ENCODE peak calls at places on chromosomes 6 and 20, in four cellular contexts. Z is HCT116, Q is HepG2, V is SK-N-SH. A is an unnamed sample.
A peak's percentile ranks its signal among the peaks of the same experiment; 100 is the strongest.

GRCh38 chr6:43870660-43871061 is 100.7 kb downstream of the VEGFA start:
- DNase-seq in Z (no peak), Q (no peak), V (no peak), A (no peak)

GRCh38 chr6:111781055-111781708 is 92.1 kb downstream of the FYN start:
- DNase-seq in Z (no peak), Q (no peak), V (no peak), A (peak; percentile 62)

GRCh38 chr6:80638222-80639055 is 532.0 kb downstream of the BCKDHB start:
- DNase-seq in Z (peak; percentile 81), Q (peak; percentile 11), V (peak; percentile 62), A (no peak)

GRCh38 chr6:41712651-41713103 is 22.7 kb downstream of the TFEB start:
- DNase-seq in Z (no peak), Q (no peak), V (no peak), A (no peak)

GRCh38 chr6:26593278-26594127 is 3.2 kb upstream of the ABT1 start:
- DNase-seq in Z (no peak), Q (no peak), V (no peak), A (no peak)

GRCh38 chr6:169253341-169253740 is 305 bp downstream of the THBS2 start:
- DNase-seq in Z (no peak), Q (no peak), V (no peak), A (no peak)

GRCh38 chr6:133218831-133219230 is 22.3 kb upstream of the EYA4 start:
- DNase-seq in Z (no peak), Q (no peak), V (no peak), A (no peak)

GRCh38 chr20:4459081-4459480 is 262.6 kb upstream of the PRND start:
- DNase-seq in Z (no peak), Q (no peak), V (no peak), A (no peak)

GRCh38 chr20:17377222-17377621 is 150.4 kb downstream of the PCSK2 start:
- DNase-seq in Z (no peak), Q (no peak), V (no peak), A (no peak)

GRCh38 chr6:166589786-166590574 is 3.5 kb upstream of the RAMACL start:
- DNase-seq in Z (no peak), Q (no peak), V (peak; percentile 62), A (no peak)

GRCh38 chr6:16669227-16669626 is 92.0 kb downstream of the ATXN1 start:
- DNase-seq in Z (peak; percentile 38), Q (peak; percentile 33), V (no peak), A (no peak)

GRCh38 chr6:41596807-41597206 is 41.5 kb upstream of the MDFI start:
- DNase-seq in Z (no peak), Q (no peak), V (no peak), A (no peak)

GRCh38 chr6:93418448-93419303 is 683 bp downstream of the EPHA7 start:
- DNase-seq in Z (no peak), Q (no peak), V (peak; percentile 50), A (no peak)

GRCh38 chr20:58815448-58815847 is 35.3 kb downstream of the GNAS-AS1 start:
- DNase-seq in Z (no peak), Q (no peak), V (no peak), A (no peak)

GRCh38 chr20:25318471-25319240 is 70.8 kb downstream of the PYGB start:
- DNase-seq in Z (no peak), Q (no peak), V (no peak), A (no peak)

GRCh38 chr20:53052380-53052779 is 80.2 kb downstream of the TSHZ2 start:
- DNase-seq in Z (no peak), Q (no peak), V (no peak), A (no peak)

GRCh38 chr20:15138548-15139126 is 801.2 kb upstream of the FLRT3 start:
- DNase-seq in Z (no peak), Q (no peak), V (no peak), A (no peak)

GRCh38 chr6:26361544-26361943 is 3.5 kb upstream of the BTN3A2 start:
- DNase-seq in Z (no peak), Q (no peak), V (no peak), A (no peak)

GRCh38 chr6:43698584-43699349 is 11.2 kb upstream of the MRPS18A start:
- DNase-seq in Z (no peak), Q (no peak), V (no peak), A (no peak)

GRCh38 chr6:128572286-128572685 is 51.9 kb upstream of the PTPRK start:
- DNase-seq in Z (no peak), Q (no peak), V (no peak), A (no peak)

GRCh38 chr6:34189806-34190503 is 44.1 kb upstream of the GRM4 start:
- DNase-seq in Z (no peak), Q (peak; percentile 41), V (no peak), A (peak; percentile 83)

GRCh38 chr6:123956492-123957139 is 153.0 kb downstream of the NKAIN2 start:
- DNase-seq in Z (no peak), Q (no peak), V (no peak), A (no peak)

GRCh38 chr20:62451970-62452369 is 23.8 kb downstream of the GATA5 start:
- DNase-seq in Z (no peak), Q (no peak), V (no peak), A (no peak)

GRCh38 chr20:62448788-62449187 is 21.4 kb upstream of the RBBP8NL start:
- DNase-seq in Z (no peak), Q (no peak), V (no peak), A (no peak)

GRCh38 chr20:62451156-62451767 is 23.9 kb upstream of the RBBP8NL start:
- DNase-seq in Z (no peak), Q (no peak), V (no peak), A (no peak)

GRCh38 chr20:62448038-62448437 is 20.7 kb upstream of the RBBP8NL start:
- DNase-seq in Z (no peak), Q (no peak), V (no peak), A (no peak)

DNA sequence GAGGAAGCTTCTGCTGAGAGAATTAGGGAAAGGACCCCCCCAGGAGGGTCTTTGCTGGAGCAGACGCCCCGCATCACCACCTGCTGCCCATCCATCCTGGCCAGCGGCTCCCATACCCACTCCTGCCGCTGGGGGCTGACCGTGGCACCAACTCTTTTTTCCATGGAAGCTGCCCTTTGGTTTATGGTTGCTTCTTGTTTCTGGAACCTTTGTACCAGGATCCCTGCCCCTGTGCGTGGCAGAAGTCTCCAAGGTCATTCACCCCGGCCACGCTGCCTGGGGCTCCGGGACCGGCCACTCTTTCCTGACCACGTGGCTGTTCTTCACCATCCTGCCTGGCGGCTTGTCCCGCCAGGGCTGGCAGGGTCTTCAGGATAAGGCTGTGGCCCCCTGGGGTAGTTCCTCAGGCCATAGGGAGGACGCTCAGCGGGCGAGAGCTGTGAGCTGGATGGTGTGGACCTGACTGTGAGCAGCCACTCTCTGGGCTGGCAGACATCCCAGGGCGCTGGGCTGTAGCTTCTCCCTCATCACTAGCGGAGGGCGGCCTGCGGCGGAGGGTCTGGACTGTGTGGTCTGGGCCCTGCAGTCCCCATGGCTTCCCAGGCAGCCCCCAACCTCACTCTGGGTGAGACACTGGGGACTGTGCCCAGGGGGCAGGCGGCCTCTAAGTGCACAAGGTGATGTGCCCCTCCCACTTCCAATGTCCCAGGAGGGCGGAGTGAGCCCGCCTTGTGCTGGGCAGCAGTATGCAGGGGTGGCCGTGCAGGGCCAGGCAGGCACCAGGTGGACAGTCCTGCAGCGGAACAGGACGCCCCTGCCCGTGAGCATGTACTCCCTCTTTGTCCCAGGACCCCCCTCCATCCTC is 22.8 kb upstream of the RBBP8NL start:
- DNase-seq in Z (no peak), Q (no peak), V (peak; percentile 74), A (no peak)
- TF ChIP-seq ELF1 in Z (no peak), Q (no peak), V (no peak), A (no peak)

GRCh38 chr20:62943396-62943795 is 5.4 kb downstream of the GID8 start:
- DNase-seq in Z (no peak), Q (no peak), V (no peak), A (no peak)
- TF ChIP-seq ELF1 in Z (no peak), Q (no peak), V (no peak), A (no peak)

DNA sequence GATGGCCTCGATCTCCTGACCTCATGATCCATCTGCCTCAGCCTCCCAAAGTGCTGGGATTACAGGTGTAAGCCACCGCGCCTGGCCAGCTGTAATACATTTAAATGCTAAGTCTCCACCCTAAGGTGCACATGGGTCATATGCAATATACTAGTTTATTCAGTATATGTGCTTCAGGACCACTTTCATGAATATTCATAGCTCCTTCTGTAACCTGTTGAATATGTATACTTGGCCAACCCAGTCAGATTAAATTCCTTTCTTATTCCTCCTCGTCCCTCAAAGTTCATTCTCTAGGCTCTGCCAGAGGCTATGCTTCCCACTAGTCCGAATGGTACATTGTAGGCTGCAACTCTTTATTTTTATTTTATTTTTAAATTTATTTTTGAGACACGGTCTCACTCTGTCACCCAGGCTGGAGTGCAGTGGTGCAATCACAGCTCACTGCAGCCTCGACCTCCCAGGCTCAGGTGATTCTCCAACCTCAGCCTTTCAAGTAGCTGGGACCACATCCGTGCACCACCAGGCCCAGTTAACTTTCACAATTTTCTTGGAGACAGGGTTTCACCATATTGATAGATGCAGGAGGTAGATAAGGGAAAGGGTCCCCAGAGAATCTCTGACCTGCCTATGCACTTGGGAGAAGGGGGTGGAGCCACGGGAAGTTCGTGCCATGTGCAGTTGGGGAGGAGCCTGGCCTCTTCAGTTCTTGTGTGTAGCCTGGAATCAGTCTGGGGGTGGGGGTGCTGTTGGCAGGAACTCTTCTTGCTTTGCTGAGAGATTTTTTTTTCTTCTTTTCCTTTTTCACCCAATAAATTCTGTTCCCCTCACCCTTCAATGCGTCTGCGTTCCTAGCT is 41.3 kb upstream of the DDR1 start:
- DNase-seq in Z (no peak), Q (no peak), V (no peak), A (peak; percentile 40)
- TF ChIP-seq ELF1 in Z (no peak), Q (no peak), V (no peak), A (no peak)

GRCh38 chr6:163438940-163439335 is 24.4 kb downstream of the QKI start:
- DNase-seq in Z (no peak), Q (peak; percentile 49), V (peak; percentile 48), A (peak; percentile 75)
- TF ChIP-seq ELF1 in Z (no peak), Q (no peak), V (no peak), A (no peak)

GRCh38 chr20:62119591-62120364 is 2.5 kb upstream of the LSM14B start:
- DNase-seq in Z (no peak), Q (peak; percentile 84), V (no peak), A (no peak)
- TF ChIP-seq ELF1 in Z (no peak), Q (no peak), V (no peak), A (no peak)

GRCh38 chr6:15562954-15563353 is 99.9 kb downstream of the DTNBP1 start:
- DNase-seq in Z (no peak), Q (no peak), V (no peak), A (no peak)

GRCh38 chr6:15557174-15557573 is 105.7 kb downstream of the DTNBP1 start:
- DNase-seq in Z (no peak), Q (no peak), V (no peak), A (no peak)

GRCh38 chr6:15561447-15562199 is 101.2 kb downstream of the DTNBP1 start:
- DNase-seq in Z (no peak), Q (no peak), V (no peak), A (no peak)

GRCh38 chr6:15556711-15557110 is 106.1 kb downstream of the DTNBP1 start:
- DNase-seq in Z (no peak), Q (no peak), V (no peak), A (no peak)

GRCh38 chr6:15560713-15561112 is 102.1 kb downstream of the DTNBP1 start:
- DNase-seq in Z (no peak), Q (no peak), V (no peak), A (no peak)
- TF ChIP-seq ELF1 in Z (no peak), Q (no peak), V (no peak), A (no peak)